ENCODE peak calls at places on chromosomes 7 and 10, in nine cellular contexts. A, O, V, D, U, N, Y, Z and W are unnamed samples. For H3K9me3, the result is how much of the 10 kb centered on the place peaks cover.

GRCh38 chr10:132523561-132524442 is 13.8 kb upstream of the INPP5A start:
- DNase-seq in A (peak), O (no peak), V (no peak), D (no peak), U (no peak), N (no peak), Y (peak), Z (peak), W (peak)

GRCh38 chr10:133162178-133162909 is 2.3 kb downstream of the KNDC1 start:
- DNase-seq in A (peak), O (no peak), V (no peak), D (no peak), U (no peak), N (peak), Y (no peak), Z (no peak), W (peak)

GRCh38 chr7:159102681-159103381 is 41.8 kb downstream of the VIPR2 start:
- DNase-seq in A (peak), O (no peak), V (no peak), D (no peak), U (peak), N (peak), Y (peak), Z (peak), W (peak)

GRCh38 chr7:44914992-44915607 is 29.8 kb upstream of the PURB start:
- DNase-seq in A (no peak), O (no peak), V (no peak), D (no peak), U (peak), N (no peak), Y (no peak), Z (no peak), W (no peak)

GRCh38 chr10:15719062-15719898 is 442 bp downstream of the ITGA8 start:
- DNase-seq in A (peak), O (peak), V (no peak), D (no peak), U (no peak), N (no peak), Y (peak), Z (no peak), W (peak)

GRCh38 chr7:99899830-99900519 is 19.4 kb downstream of the TRIM4 start:
- DNase-seq in A (no peak), O (no peak), V (no peak), D (no peak), U (no peak), N (no peak), Y (no peak), Z (no peak), W (no peak)

GRCh38 chr7:96273716-96274115 is 48.2 kb downstream of the SLC25A13 start:
- DNase-seq in A (no peak), O (no peak), V (no peak), D (no peak), U (no peak), N (no peak), Y (no peak), Z (no peak), W (no peak)

GRCh38 chr7:1719913-1720312 is 49.8 kb downstream of the ELFN1 start:
- DNase-seq in A (no peak), O (no peak), V (no peak), D (no peak), U (no peak), N (no peak), Y (no peak), Z (no peak), W (no peak)

GRCh38 chr7:151590801-151591771 is 71.4 kb upstream of the RHEB start:
- DNase-seq in A (no peak), O (no peak), V (no peak), D (no peak), U (no peak), N (no peak), Y (no peak), Z (no peak), W (no peak)

GRCh38 chr7:103632972-103633371 is 187.0 kb upstream of the SLC26A5 start:
- DNase-seq in A (no peak), O (peak), V (no peak), D (no peak), U (no peak), N (no peak), Y (no peak), Z (no peak), W (no peak)

GRCh38 chr7:130365511-130366441 is 14.5 kb upstream of the CPA1 start:
- DNase-seq in A (no peak), O (peak), V (peak), D (no peak), U (no peak), N (no peak), Y (no peak), Z (no peak), W (peak)

DNA sequence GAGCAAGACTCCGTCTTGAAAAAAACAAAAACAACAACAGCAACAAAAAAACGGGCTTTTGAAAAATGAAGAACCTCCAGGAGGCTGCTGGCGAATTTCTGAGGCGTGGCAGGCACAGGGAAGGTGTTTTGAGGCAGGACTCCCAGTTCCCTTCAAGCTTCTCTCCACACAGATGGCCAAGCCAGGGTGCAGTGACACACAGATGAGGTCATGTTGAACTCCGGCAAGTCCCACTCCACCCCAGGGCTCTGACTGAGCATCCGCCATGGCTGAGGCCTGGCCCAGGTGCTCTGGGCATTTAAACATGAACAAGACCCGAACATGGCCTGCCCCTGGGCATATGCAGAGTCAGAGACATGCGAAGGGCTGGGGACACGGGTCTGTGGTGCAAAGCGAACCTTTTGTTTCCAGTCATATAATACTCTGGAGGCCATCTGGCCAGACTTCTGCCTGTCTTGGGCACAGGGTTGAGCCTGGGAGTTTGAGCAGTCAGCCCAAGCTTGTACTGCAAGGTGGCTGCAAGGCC is 514.6 kb upstream of the FOXK1 start:
- DNase-seq in A (peak), O (no peak), V (no peak), D (no peak), U (no peak), N (no peak), Y (no peak), Z (no peak), W (no peak)
- H3K9me3 ChIP-seq in A (under half), O (under half), V (under half), D (under half), U (under half), N (under half), Y (under half), Z (under half), W (under half)

DNA sequence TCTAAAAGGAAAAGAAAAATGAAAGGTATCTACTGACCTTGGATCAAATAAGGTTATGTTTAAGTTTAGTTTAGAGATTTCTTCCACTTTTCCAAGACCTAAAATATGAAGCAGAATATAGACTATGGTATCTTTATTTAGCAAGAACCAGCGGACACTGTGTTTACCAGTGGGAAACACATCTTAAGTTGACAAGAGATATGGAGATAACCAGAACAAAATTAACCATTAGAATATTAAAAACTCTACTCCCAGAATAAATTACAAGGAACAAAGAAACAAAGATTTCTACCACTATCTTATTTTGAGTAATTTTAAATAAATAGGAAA is 86.9 kb downstream of the IMMP2L start:
- DNase-seq in A (no peak), O (no peak), V (no peak), D (no peak), U (no peak), N (no peak), Y (no peak), Z (no peak), W (no peak)
- TF ChIP-seq CTCF in A (no peak), O (no peak), V (no peak), D (no peak), U (no peak), N (no peak), Y (no peak), Z (no peak), W (no peak)

GRCh38 chr7:107924841-107925490 is 34.0 kb downstream of the DLD start:
- DNase-seq in A (no peak), O (no peak), V (no peak), D (no peak), U (no peak), N (no peak), Y (no peak), Z (no peak), W (no peak)
- H3K9me3 ChIP-seq in A (under half), O (under half), V (under half), D (under half), U (under half), N (under half), Y (under half), Z (under half), W (under half)

GRCh38 chr10:110609592-110609991 is 34.5 kb upstream of the RBM20 start:
- DNase-seq in A (no peak), O (no peak), V (no peak), D (peak), U (no peak), N (no peak), Y (no peak), Z (no peak), W (no peak)
- TF ChIP-seq CTCF in A (no peak), O (no peak), V (no peak), D (no peak), U (no peak), N (no peak), Y (no peak), Z (no peak), W (no peak)

DNA sequence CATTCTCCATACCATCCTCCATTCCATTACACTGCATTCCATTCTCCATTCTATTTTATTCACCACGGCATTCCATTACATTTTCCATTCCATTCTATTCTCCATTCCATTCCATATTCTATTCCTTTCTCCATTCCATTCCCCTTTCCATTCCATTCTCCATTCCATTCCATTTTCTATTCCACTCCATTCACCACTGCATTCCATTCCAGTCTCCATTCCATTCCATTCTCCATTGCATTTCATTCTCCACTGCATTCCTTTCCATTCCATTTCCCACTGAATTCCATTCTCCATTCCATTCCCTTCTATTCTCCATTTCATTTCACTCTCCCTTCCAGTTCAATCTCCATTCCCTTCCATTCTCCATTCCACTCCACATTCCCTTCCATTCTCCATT is 79.6 kb downstream of the NSUN6 start:
- DNase-seq in A (no peak), O (no peak), V (no peak), D (no peak), U (no peak), N (no peak), Y (no peak), Z (no peak), W (no peak)
- H3K9me3 ChIP-seq in A (half or more), O (under half), V (under half), D (under half), U (under half), N (under half), Y (half or more), Z (under half), W (under half)

GRCh38 chr7:32360127-32360526 is 130.1 kb downstream of the LSM5 start:
- DNase-seq in A (no peak), O (no peak), V (no peak), D (no peak), U (no peak), N (no peak), Y (no peak), Z (no peak), W (no peak)

DNA sequence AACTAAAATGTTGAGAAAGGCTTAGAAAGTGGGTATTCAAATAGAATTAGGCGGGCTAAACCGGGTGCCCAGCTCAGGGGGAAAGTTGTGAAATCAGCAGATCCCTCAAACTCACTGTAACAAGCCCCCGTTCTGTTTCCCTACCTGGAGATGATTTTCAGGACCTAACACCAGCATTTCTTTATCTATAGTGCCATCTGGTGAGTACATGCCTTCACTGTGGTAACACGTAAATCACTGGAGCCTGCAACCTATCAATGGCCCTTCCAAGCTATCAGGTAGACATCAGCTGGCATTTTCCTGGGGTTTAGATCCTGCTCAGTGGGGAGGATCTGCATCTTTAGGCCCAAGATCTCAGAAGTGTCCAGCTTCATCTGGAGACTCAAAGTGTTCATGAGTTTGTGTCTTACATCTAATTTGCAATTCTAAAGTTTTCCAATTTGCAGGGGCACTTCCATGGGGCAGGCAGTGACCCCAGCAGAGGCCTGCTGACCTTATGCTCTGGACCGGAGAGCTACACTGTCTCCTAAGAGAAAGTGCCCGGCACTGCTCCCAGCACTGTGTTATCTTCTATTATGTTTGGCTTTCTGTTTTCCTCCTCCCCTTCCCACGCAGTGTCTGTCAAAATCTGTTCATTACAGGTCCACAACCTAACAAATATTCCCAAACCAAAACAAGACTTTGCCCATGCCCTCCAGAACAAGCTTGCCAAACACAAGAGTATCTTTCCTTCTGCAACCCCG is 132.5 kb downstream of the LSM5 start:
- DNase-seq in A (no peak), O (no peak), V (no peak), D (no peak), U (no peak), N (no peak), Y (no peak), Z (no peak), W (no peak)
- TF ChIP-seq CTCF in A (no peak), O (no peak), V (no peak), D (no peak), U (no peak), N (no peak), Y (peak), Z (no peak), W (no peak)

GRCh38 chr7:8885480-8885879 is 452.1 kb downstream of the NXPH1 start:
- DNase-seq in A (no peak), O (no peak), V (no peak), D (no peak), U (no peak), N (no peak), Y (no peak), Z (no peak), W (no peak)
- H3K9me3 ChIP-seq in A (under half), O (under half), V (under half), D (under half), U (under half), N (under half), Y (under half), Z (under half), W (under half)

DNA sequence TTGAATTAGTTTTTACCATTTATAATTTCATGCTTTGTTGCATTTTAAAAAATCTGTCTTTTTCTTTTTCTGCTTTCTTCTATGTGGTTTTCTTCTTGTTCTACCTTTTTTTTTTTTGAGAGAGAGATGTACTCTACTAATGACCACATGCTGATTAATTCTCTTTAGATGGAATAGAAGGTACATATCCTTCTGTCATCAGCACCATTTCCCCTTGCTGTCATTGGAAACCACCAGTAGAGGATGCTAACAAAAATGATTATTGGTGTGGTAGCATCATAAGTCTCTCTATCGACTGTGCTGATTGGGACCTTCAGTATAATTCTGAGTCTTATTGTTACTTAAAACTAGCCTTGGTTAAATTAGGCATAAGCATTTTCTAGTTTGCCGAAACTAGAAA is 3.6 kb downstream of the ZEB1 start:
- DNase-seq in A (no peak), O (peak), V (no peak), D (no peak), U (no peak), N (no peak), Y (no peak), Z (no peak), W (no peak)
- TF ChIP-seq CTCF in A (no peak), O (peak), V (no peak), D (peak), U (peak), N (peak), Y (peak), Z (no peak), W (no peak)

GRCh38 chr7:57398548-57398947 is 51.4 kb upstream of the ZNF716 start:
- DNase-seq in A (no peak), O (no peak), V (no peak), D (no peak), U (no peak), N (no peak), Y (no peak), Z (no peak), W (no peak)

GRCh38 chr7:57399972-57400371 is 50.0 kb upstream of the ZNF716 start:
- DNase-seq in A (no peak), O (no peak), V (no peak), D (no peak), U (no peak), N (no peak), Y (no peak), Z (no peak), W (no peak)

GRCh38 chr7:57403601-57404342 is 46.2 kb upstream of the ZNF716 start:
- DNase-seq in A (no peak), O (no peak), V (peak), D (peak), U (no peak), N (peak), Y (no peak), Z (peak), W (peak)

GRCh38 chr7:57399251-57399940 is 50.6 kb upstream of the ZNF716 start:
- DNase-seq in A (no peak), O (no peak), V (no peak), D (no peak), U (no peak), N (no peak), Y (no peak), Z (no peak), W (no peak)

GRCh38 chr7:57400531-57401155 is 49.3 kb upstream of the ZNF716 start:
- DNase-seq in A (no peak), O (no peak), V (no peak), D (no peak), U (no peak), N (no peak), Y (no peak), Z (no peak), W (no peak)
- H3K9me3 ChIP-seq in A (half or more), O (under half), V (under half), D (under half), U (under half), N (under half), Y (half or more), Z (under half), W (under half)